ENCODE peak calls at places on chromosome 20, in eight cellular contexts. J, W, V, R, N, T, A and G are unnamed samples.

GRCh38 chr20:37699202-37699601 is 5.4 kb downstream of the CTNNBL1 start:
- DNase-seq in J (no peak), W (no peak), V (no peak), R (peak), N (no peak), T (no peak), A (no peak), G (no peak)

GRCh38 chr20:47276251-47276650 is 80.2 kb downstream of the ZMYND8 start:
- DNase-seq in J (no peak), W (no peak), V (no peak), R (no peak), N (no peak), T (no peak), A (no peak), G (no peak)

GRCh38 chr20:24547967-24548366 is 78.5 kb downstream of the SYNDIG1 start:
- DNase-seq in J (no peak), W (no peak), V (no peak), R (no peak), N (no peak), T (no peak), A (no peak), G (no peak)

GRCh38 chr20:41316009-41316408 is 1.5 kb downstream of the ZHX3 start:
- DNase-seq in J (no peak), W (no peak), V (no peak), R (no peak), N (no peak), T (no peak), A (no peak), G (no peak)

GRCh38 chr20:62959998-62960436 is 7.5 kb downstream of the SLC17A9 start:
- DNase-seq in J (no peak), W (no peak), V (no peak), R (no peak), N (peak), T (no peak), A (no peak), G (no peak)

GRCh38 chr20:52789716-52790115 is 182.4 kb upstream of the TSHZ2 start:
- DNase-seq in J (no peak), W (no peak), V (no peak), R (no peak), N (no peak), T (no peak), A (no peak), G (no peak)

GRCh38 chr20:61926796-61927192 is 138.9 kb downstream of the TAF4 start:
- DNase-seq in J (no peak), W (no peak), V (no peak), R (no peak), N (peak), T (no peak), A (no peak), G (no peak)

GRCh38 chr20:31523361-31524283 is 9.4 kb downstream of the HM13 start:
- DNase-seq in J (no peak), W (no peak), V (no peak), R (no peak), N (no peak), T (no peak), A (peak), G (peak)

GRCh38 chr20:52806918-52807317 is 165.2 kb upstream of the TSHZ2 start:
- DNase-seq in J (no peak), W (no peak), V (no peak), R (no peak), N (no peak), T (no peak), A (no peak), G (no peak)

GRCh38 chr20:37096415-37097039 is 730 bp upstream of the RBL1 start:
- DNase-seq in J (no peak), W (no peak), V (no peak), R (no peak), N (no peak), T (no peak), A (no peak), G (peak)

GRCh38 chr20:5178046-5178445 is 51.2 kb downstream of the CDS2 start:
- DNase-seq in J (no peak), W (no peak), V (no peak), R (no peak), N (no peak), T (no peak), A (no peak), G (no peak)

GRCh38 chr20:52888096-52888495 is 84.1 kb upstream of the TSHZ2 start:
- DNase-seq in J (no peak), W (no peak), V (no peak), R (no peak), N (no peak), T (no peak), A (peak), G (no peak)

GRCh38 chr20:2697768-2698167 is 5.2 kb downstream of the EBF4 start:
- DNase-seq in J (no peak), W (peak), V (no peak), R (no peak), N (peak), T (no peak), A (no peak), G (no peak)

GRCh38 chr20:16064991-16065707 is 508.1 kb downstream of the KIF16B start:
- DNase-seq in J (no peak), W (no peak), V (no peak), R (no peak), N (no peak), T (peak), A (no peak), G (no peak)

GRCh38 chr20:17505664-17506517 is 25.3 kb downstream of the BFSP1 start:
- DNase-seq in J (no peak), W (peak), V (peak), R (no peak), N (no peak), T (no peak), A (peak), G (peak)

GRCh38 chr20:58179432-58180099 is 48.9 kb downstream of the ANKRD60 start:
- DNase-seq in J (no peak), W (no peak), V (peak), R (no peak), N (peak), T (peak), A (no peak), G (peak)

GRCh38 chr20:1265226-1265915 is 723 bp upstream of the SNPH start:
- DNase-seq in J (no peak), W (no peak), V (no peak), R (no peak), N (no peak), T (no peak), A (peak), G (no peak)

GRCh38 chr20:46190796-46191540 is 72.9 kb downstream of the CD40 start:
- DNase-seq in J (no peak), W (no peak), V (no peak), R (no peak), N (no peak), T (no peak), A (no peak), G (no peak)

GRCh38 chr20:39433461-39433860 is 471.3 kb downstream of the DHX35 start:
- DNase-seq in J (no peak), W (no peak), V (no peak), R (no peak), N (no peak), T (no peak), A (no peak), G (no peak)

GRCh38 chr20:1995531-1996310 is 1.9 kb upstream of the PDYN start:
- DNase-seq in J (no peak), W (no peak), V (no peak), R (no peak), N (no peak), T (no peak), A (no peak), G (no peak)

GRCh38 chr20:62305765-62306431 is 3.1 kb downstream of the ADRM1 start:
- DNase-seq in J (no peak), W (no peak), V (no peak), R (no peak), N (no peak), T (no peak), A (no peak), G (no peak)

GRCh38 chr20:61263084-61263695 is 11.1 kb downstream of the CDH4 start:
- DNase-seq in J (no peak), W (no peak), V (peak), R (no peak), N (no peak), T (peak), A (no peak), G (peak)

GRCh38 chr20:42274977-42275376 is 656.8 kb upstream of the CHD6 start:
- DNase-seq in J (no peak), W (no peak), V (no peak), R (no peak), N (no peak), T (no peak), A (no peak), G (no peak)

GRCh38 chr20:31569163-31570020 is 35.7 kb upstream of the ID1 start:
- DNase-seq in J (no peak), W (no peak), V (peak), R (no peak), N (peak), T (peak), A (peak), G (peak)

GRCh38 chr20:7085448-7085847 is 318.0 kb downstream of the BMP2 start:
- DNase-seq in J (no peak), W (no peak), V (no peak), R (no peak), N (no peak), T (no peak), A (no peak), G (no peak)

GRCh38 chr20:60403105-60403741 is 445.0 kb downstream of the CDH26 start:
- DNase-seq in J (no peak), W (no peak), V (peak), R (no peak), N (no peak), T (no peak), A (no peak), G (no peak)

GRCh38 chr20:61810066-61810708 is 255.5 kb downstream of the TAF4 start:
- DNase-seq in J (no peak), W (no peak), V (no peak), R (no peak), N (peak), T (no peak), A (no peak), G (no peak)

GRCh38 chr20:63092660-63093215 is 86.0 kb upstream of the BHLHE23 start:
- DNase-seq in J (no peak), W (peak), V (no peak), R (no peak), N (peak), T (peak), A (no peak), G (peak)

GRCh38 chr20:47330933-47331708 is 25.4 kb downstream of the ZMYND8 start:
- DNase-seq in J (peak), W (no peak), V (no peak), R (peak), N (no peak), T (no peak), A (peak), G (peak)

GRCh38 chr20:41314386-41314785 is 3.1 kb downstream of the ZHX3 start:
- DNase-seq in J (no peak), W (no peak), V (no peak), R (no peak), N (no peak), T (no peak), A (no peak), G (no peak)

GRCh38 chr20:51134405-51134804 is 111.5 kb upstream of the KCNG1 start:
- DNase-seq in J (no peak), W (no peak), V (no peak), R (no peak), N (no peak), T (peak), A (no peak), G (no peak)

GRCh38 chr20:38498909-38499308 is 26.3 kb downstream of the RALGAPB start:
- DNase-seq in J (no peak), W (no peak), V (no peak), R (no peak), N (no peak), T (no peak), A (no peak), G (no peak)

GRCh38 chr20:32823078-32823477 is 3.3 kb downstream of the MAPRE1 start:
- DNase-seq in J (peak), W (no peak), V (peak), R (peak), N (no peak), T (no peak), A (peak), G (peak)
- TF ChIP-seq CTCF in J (peak), W (no peak), V (no peak), R (no peak), N (no peak), T (peak), A (peak), G (peak)

DNA sequence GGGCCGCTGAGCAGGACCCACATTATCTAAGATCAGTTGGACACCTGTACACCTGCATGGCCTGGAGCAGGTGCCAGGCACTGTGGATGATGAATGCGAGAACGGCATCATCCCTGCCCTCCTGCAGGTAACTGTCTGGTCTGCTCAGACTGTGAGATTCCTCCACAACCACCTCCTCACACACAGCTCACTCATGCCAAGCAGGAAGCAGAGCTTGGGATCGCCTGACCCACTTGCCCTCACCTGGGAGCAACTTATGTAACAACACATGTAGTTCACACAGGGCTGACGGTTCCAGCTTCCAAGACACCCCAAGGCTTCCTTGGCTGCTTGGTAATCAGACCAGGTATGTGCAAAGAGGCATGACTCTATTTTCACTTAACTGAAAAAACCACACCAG is 359.2 kb downstream of the PREX1 start:
- DNase-seq in J (no peak), W (no peak), V (no peak), R (no peak), N (peak), T (no peak), A (no peak), G (no peak)
- H3K4me3 ChIP-seq in J (no peak), W (no peak), V (no peak), R (no peak), N (no peak), T (no peak), A (no peak), G (no peak)

GRCh38 chr20:10699941-10700340 is 26.1 kb upstream of the JAG1 start:
- DNase-seq in J (no peak), W (no peak), V (no peak), R (no peak), N (no peak), T (no peak), A (no peak), G (no peak)

GRCh38 chr20:10699506-10699905 is 25.7 kb upstream of the JAG1 start:
- DNase-seq in J (no peak), W (no peak), V (no peak), R (no peak), N (no peak), T (no peak), A (no peak), G (no peak)

GRCh38 chr20:10701607-10702006 is 27.8 kb upstream of the JAG1 start:
- DNase-seq in J (no peak), W (no peak), V (no peak), R (no peak), N (no peak), T (no peak), A (no peak), G (no peak)

DNA sequence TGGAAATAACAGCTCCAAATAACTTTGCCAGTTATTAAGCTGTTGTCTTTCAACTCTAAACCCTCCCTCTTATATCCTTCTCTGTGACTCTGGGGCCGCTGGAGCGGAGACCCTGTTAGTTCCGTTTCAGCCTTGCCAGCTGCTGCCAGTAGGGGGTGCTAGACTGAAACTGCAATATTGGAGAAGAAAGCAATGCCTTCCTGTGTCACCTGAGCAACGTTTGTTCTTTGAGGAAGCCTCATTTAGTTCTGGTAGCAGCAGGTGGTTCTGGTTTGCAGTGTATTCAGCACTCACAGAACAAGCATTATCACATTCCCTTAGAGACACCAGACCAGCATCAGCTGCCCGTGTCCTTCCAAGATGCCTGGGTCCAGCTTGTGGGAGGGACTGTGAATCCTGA is 22.9 kb upstream of the JAG1 start:
- DNase-seq in J (no peak), W (no peak), V (peak), R (no peak), N (no peak), T (peak), A (no peak), G (peak)
- TF ChIP-seq CTCF in J (peak), W (no peak), V (peak), R (peak), N (no peak), T (peak), A (peak), G (peak)

DNA sequence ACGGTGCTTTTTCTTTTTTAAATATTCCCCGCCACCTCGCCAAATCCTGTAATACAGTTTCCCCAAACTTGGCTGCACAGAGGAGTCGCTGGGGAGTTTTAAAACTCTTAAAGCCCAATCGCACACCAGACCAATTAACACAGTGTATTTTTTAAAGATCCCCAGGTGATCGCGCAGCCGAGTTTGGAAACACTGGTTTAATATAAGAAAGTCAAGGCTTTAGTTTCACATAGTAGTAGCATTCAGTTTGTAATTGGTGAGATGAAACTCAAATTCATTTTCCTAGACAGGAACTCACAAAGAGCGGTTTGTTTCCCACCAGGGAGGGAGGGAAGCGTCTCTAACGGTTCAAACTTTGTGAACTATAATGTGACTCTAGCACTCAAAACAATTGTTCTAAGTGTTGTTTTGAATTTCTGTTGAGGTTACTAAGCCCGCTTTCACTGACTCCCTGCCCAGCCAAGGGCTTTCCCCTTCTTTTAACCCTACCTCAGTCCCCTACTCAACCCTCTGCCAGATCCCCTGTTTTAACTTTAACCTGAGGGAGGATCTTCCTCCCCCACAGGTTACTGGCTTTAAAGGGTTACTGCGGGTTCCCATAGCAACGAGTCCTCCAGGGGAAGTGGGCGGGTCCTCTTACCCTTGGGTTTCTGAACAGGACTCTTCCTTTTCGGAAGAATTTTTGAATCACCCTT is 25.7 kb upstream of the BTBD3 start:
- DNase-seq in J (no peak), W (no peak), V (peak), R (peak), N (no peak), T (peak), A (peak), G (peak)
- H3K4me3 ChIP-seq in J (peak), W (peak), V (peak), R (peak), N (peak), T (peak), A (peak), G (peak)

GRCh38 chr20:44886276-44886671 is 769 bp downstream of the YWHAB start:
- DNase-seq in J (no peak), W (no peak), V (no peak), R (no peak), N (no peak), T (no peak), A (no peak), G (no peak)
- TF ChIP-seq CTCF in J (no peak), W (no peak), V (no peak), R (no peak), N (no peak), T (no peak), A (no peak), G (no peak)